ENCODE peak calls at places on chromosome 11, in five cellular contexts. One of them, this sample, is unnamed.

GRCh38 chr11:2320591-2321310 is 18.9 kb downstream of the TSPAN32 start:
- DNase-seq in HCT116: no peak
- DNase-seq in OCI-LY7: no peak
- DNase-seq in psoas muscle: no peak
- DNase-seq in aorta: no peak
- DNase-seq in this sample: no peak

GRCh38 chr11:62431171-62431895 is 12.5 kb downstream of the SCGB1A1 start:
- DNase-seq in OCI-LY7: no peak
- DNase-seq in psoas muscle: no peak
- DNase-seq in HCT116: no peak
- DNase-seq in aorta: no peak
- DNase-seq in this sample: no peak

GRCh38 chr11:1117970-1118369 is 39.8 kb upstream of the MUC5AC start:
- DNase-seq in aorta: peak
- DNase-seq in OCI-LY7: no peak
- DNase-seq in HCT116: no peak
- DNase-seq in psoas muscle: peak
- DNase-seq in this sample: no peak

GRCh38 chr11:127639916-127640315 is 639.3 kb upstream of the KIRREL3 start:
- DNase-seq in aorta: no peak
- DNase-seq in psoas muscle: no peak
- DNase-seq in OCI-LY7: no peak
- DNase-seq in HCT116: no peak
- DNase-seq in this sample: no peak

GRCh38 chr11:43360361-43361032 is 1.8 kb downstream of the TTC17 start:
- DNase-seq in HCT116: no peak
- DNase-seq in psoas muscle: no peak
- DNase-seq in OCI-LY7: peak
- DNase-seq in aorta: no peak
- DNase-seq in this sample: no peak

GRCh38 chr11:125593113-125593761 is 585 bp downstream of the STT3A start:
- DNase-seq in aorta: no peak
- DNase-seq in psoas muscle: no peak
- DNase-seq in HCT116: peak
- DNase-seq in OCI-LY7: no peak
- DNase-seq in this sample: no peak

GRCh38 chr11:43952401-43953342 is 10.2 kb downstream of the C11orf96 start:
- DNase-seq in psoas muscle: no peak
- DNase-seq in HCT116: no peak
- DNase-seq in aorta: no peak
- DNase-seq in OCI-LY7: no peak
- DNase-seq in this sample: no peak

GRCh38 chr11:73201249-73201648 is 16.8 kb upstream of the P2RY2 start:
- DNase-seq in HCT116: no peak
- DNase-seq in OCI-LY7: no peak
- DNase-seq in psoas muscle: peak
- DNase-seq in aorta: peak
- DNase-seq in this sample: no peak

GRCh38 chr11:116958246-116958645 is 120.8 kb upstream of the APOA1 start:
- DNase-seq in psoas muscle: no peak
- DNase-seq in HCT116: no peak
- DNase-seq in aorta: no peak
- DNase-seq in OCI-LY7: no peak
- DNase-seq in this sample: no peak

GRCh38 chr11:103800406-103801114 is 235.9 kb upstream of the DDI1 start:
- DNase-seq in OCI-LY7: peak
- DNase-seq in aorta: peak
- DNase-seq in HCT116: no peak
- DNase-seq in psoas muscle: no peak
- DNase-seq in this sample: peak

GRCh38 chr11:47550288-47551052 is 2.5 kb downstream of the CELF1 start:
- DNase-seq in psoas muscle: no peak
- DNase-seq in aorta: no peak
- DNase-seq in OCI-LY7: peak
- DNase-seq in HCT116: no peak
- DNase-seq in this sample: no peak

GRCh38 chr11:70435765-70436500 is 37.6 kb downstream of the CTTN start:
- DNase-seq in aorta: no peak
- DNase-seq in OCI-LY7: no peak
- DNase-seq in psoas muscle: no peak
- DNase-seq in HCT116: no peak
- DNase-seq in this sample: peak

GRCh38 chr11:1776331-1776851 is 12.7 kb upstream of the CTSD start:
- DNase-seq in psoas muscle: no peak
- DNase-seq in OCI-LY7: no peak
- DNase-seq in HCT116: no peak
- DNase-seq in aorta: no peak
- DNase-seq in this sample: no peak

DNA sequence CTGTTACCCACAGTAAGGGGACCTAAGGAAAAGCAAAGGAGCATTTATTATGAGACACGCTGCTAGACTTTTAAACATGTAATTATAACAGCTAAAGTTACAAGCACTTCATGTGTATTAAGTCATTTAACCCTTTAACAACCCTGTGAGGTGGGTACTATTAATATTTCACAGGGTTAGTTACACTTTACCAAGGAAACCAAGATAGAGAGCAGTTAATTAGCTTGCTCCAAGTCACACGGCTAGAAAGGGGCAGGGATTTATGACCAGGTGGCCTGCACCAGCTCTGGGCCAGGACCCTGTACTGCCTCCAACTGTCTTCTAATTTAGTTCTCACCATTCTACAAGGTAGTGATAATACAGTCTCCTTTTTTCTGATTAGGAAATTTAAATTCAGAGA is 74.9 kb downstream of the RPL27A start:
- DNase-seq in OCI-LY7: no peak
- DNase-seq in HCT116: no peak
- DNase-seq in aorta: no peak
- DNase-seq in psoas muscle: no peak
- DNase-seq in this sample: no peak
- H3K27ac ChIP-seq in OCI-LY7: no peak
- H3K27ac ChIP-seq in HCT116: no peak
- H3K27ac ChIP-seq in aorta: peak
- H3K27ac ChIP-seq in psoas muscle: peak
- H3K27ac ChIP-seq in this sample: peak

GRCh38 chr11:77724639-77725038 is 87.0 kb upstream of the CLNS1A start:
- DNase-seq in aorta: no peak
- DNase-seq in OCI-LY7: no peak
- DNase-seq in psoas muscle: no peak
- DNase-seq in HCT116: no peak
- DNase-seq in this sample: no peak

GRCh38 chr11:77725433-77725832 is 87.8 kb upstream of the CLNS1A start:
- DNase-seq in aorta: no peak
- DNase-seq in HCT116: no peak
- DNase-seq in psoas muscle: no peak
- DNase-seq in OCI-LY7: peak
- DNase-seq in this sample: no peak

GRCh38 chr11:77726524-77726923 is 88.9 kb upstream of the CLNS1A start:
- DNase-seq in HCT116: no peak
- DNase-seq in psoas muscle: no peak
- DNase-seq in aorta: no peak
- DNase-seq in OCI-LY7: no peak
- DNase-seq in this sample: no peak

GRCh38 chr11:77728203-77728786 is 90.7 kb upstream of the CLNS1A start:
- DNase-seq in aorta: no peak
- DNase-seq in psoas muscle: no peak
- DNase-seq in OCI-LY7: no peak
- DNase-seq in HCT116: no peak
- DNase-seq in this sample: no peak

GRCh38 chr11:77723024-77723423 is 85.4 kb upstream of the CLNS1A start:
- DNase-seq in psoas muscle: no peak
- DNase-seq in aorta: no peak
- DNase-seq in HCT116: no peak
- DNase-seq in OCI-LY7: no peak
- DNase-seq in this sample: no peak
- H3K4me3 ChIP-seq in psoas muscle: no peak
- H3K4me3 ChIP-seq in aorta: no peak
- H3K4me3 ChIP-seq in HCT116: no peak
- H3K4me3 ChIP-seq in OCI-LY7: no peak
- H3K4me3 ChIP-seq in this sample: no peak

GRCh38 chr11:94790771-94791180 is 22.6 kb downstream of the AMOTL1 start:
- DNase-seq in OCI-LY7: no peak
- DNase-seq in psoas muscle: no peak
- DNase-seq in aorta: no peak
- DNase-seq in HCT116: peak
- DNase-seq in this sample: no peak
- H3K27ac ChIP-seq in OCI-LY7: no peak
- H3K27ac ChIP-seq in psoas muscle: peak
- H3K27ac ChIP-seq in aorta: no peak
- H3K27ac ChIP-seq in HCT116: peak
- H3K27ac ChIP-seq in this sample: no peak

GRCh38 chr11:27699242-27699925 is 871 bp downstream of the BDNF start:
- DNase-seq in HCT116: no peak
- DNase-seq in OCI-LY7: no peak
- DNase-seq in aorta: no peak
- DNase-seq in psoas muscle: no peak
- DNase-seq in this sample: peak
- H3K4me3 ChIP-seq in HCT116: peak
- H3K4me3 ChIP-seq in OCI-LY7: no peak
- H3K4me3 ChIP-seq in aorta: peak
- H3K4me3 ChIP-seq in psoas muscle: peak
- H3K4me3 ChIP-seq in this sample: peak

DNA sequence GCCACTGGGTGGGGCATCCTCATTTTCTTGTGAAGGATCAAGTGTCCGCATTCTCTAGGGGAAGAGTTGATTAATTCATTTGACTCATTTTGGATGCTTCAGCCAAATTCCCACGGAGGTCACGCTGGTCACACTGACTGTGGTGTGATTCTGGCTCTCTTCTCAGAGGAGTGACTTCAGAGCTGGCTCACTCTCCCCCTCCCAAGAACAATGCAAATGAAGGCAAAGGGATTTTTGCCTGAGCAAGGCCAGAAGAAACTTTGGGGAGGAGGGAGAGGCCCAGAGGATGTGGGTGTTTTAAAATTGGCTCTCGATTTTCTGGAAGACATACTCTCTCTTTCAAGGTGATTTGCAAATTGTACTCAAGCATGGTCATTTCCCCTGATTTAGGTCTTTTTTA is 51.1 kb upstream of the LMO2 start:
- DNase-seq in HCT116: peak
- DNase-seq in psoas muscle: peak
- DNase-seq in aorta: peak
- DNase-seq in OCI-LY7: peak
- DNase-seq in this sample: peak
- H3K27ac ChIP-seq in HCT116: no peak
- H3K27ac ChIP-seq in psoas muscle: no peak
- H3K27ac ChIP-seq in aorta: peak
- H3K27ac ChIP-seq in OCI-LY7: no peak
- H3K27ac ChIP-seq in this sample: no peak

GRCh38 chr11:64007629-64008282 is 21.5 kb downstream of the OTUB1 start:
- DNase-seq in HCT116: peak
- DNase-seq in aorta: peak
- DNase-seq in OCI-LY7: no peak
- DNase-seq in psoas muscle: peak
- DNase-seq in this sample: peak
- H3K4me3 ChIP-seq in HCT116: peak
- H3K4me3 ChIP-seq in aorta: peak
- H3K4me3 ChIP-seq in OCI-LY7: no peak
- H3K4me3 ChIP-seq in psoas muscle: peak
- H3K4me3 ChIP-seq in this sample: peak

GRCh38 chr11:28756977-28757376 is 648.8 kb downstream of the METTL15 start:
- DNase-seq in aorta: no peak
- DNase-seq in psoas muscle: no peak
- DNase-seq in OCI-LY7: no peak
- DNase-seq in HCT116: no peak
- DNase-seq in this sample: no peak
- H3K27ac ChIP-seq in aorta: peak
- H3K27ac ChIP-seq in psoas muscle: no peak
- H3K27ac ChIP-seq in OCI-LY7: no peak
- H3K27ac ChIP-seq in HCT116: no peak
- H3K27ac ChIP-seq in this sample: no peak

GRCh38 chr11:124240621-124241397 is at the start of gene OR8G1:
- DNase-seq in HCT116: no peak
- DNase-seq in aorta: no peak
- DNase-seq in psoas muscle: no peak
- DNase-seq in OCI-LY7: no peak
- DNase-seq in this sample: no peak

GRCh38 chr11:124233376-124233775 is 7.5 kb upstream of the OR8G1 start:
- DNase-seq in psoas muscle: no peak
- DNase-seq in OCI-LY7: no peak
- DNase-seq in HCT116: no peak
- DNase-seq in aorta: no peak
- DNase-seq in this sample: no peak

GRCh38 chr11:124238512-124238911 is 2.4 kb upstream of the OR8G1 start:
- DNase-seq in aorta: no peak
- DNase-seq in OCI-LY7: no peak
- DNase-seq in psoas muscle: no peak
- DNase-seq in HCT116: no peak
- DNase-seq in this sample: no peak
- H3K4me3 ChIP-seq in aorta: no peak
- H3K4me3 ChIP-seq in OCI-LY7: no peak
- H3K4me3 ChIP-seq in psoas muscle: no peak
- H3K4me3 ChIP-seq in HCT116: no peak
- H3K4me3 ChIP-seq in this sample: no peak

GRCh38 chr11:64327993-64328392 is 10.1 kb downstream of the PRDX5 start:
- DNase-seq in OCI-LY7: no peak
- DNase-seq in aorta: no peak
- DNase-seq in psoas muscle: no peak
- DNase-seq in HCT116: no peak
- DNase-seq in this sample: no peak
- H3K27ac ChIP-seq in OCI-LY7: no peak
- H3K27ac ChIP-seq in aorta: no peak
- H3K27ac ChIP-seq in psoas muscle: no peak
- H3K27ac ChIP-seq in HCT116: no peak
- H3K27ac ChIP-seq in this sample: no peak

GRCh38 chr11:46352063-46352841 is 5.0 kb downstream of the DGKZ start:
- DNase-seq in HCT116: no peak
- DNase-seq in OCI-LY7: peak
- DNase-seq in psoas muscle: peak
- DNase-seq in aorta: no peak
- DNase-seq in this sample: peak

GRCh38 chr11:46351148-46351547 is 3.9 kb downstream of the DGKZ start:
- DNase-seq in psoas muscle: no peak
- DNase-seq in OCI-LY7: no peak
- DNase-seq in aorta: no peak
- DNase-seq in HCT116: no peak
- DNase-seq in this sample: peak

GRCh38 chr11:46353706-46354105 is 6.4 kb downstream of the DGKZ start:
- DNase-seq in psoas muscle: no peak
- DNase-seq in OCI-LY7: no peak
- DNase-seq in aorta: no peak
- DNase-seq in HCT116: no peak
- DNase-seq in this sample: no peak

GRCh38 chr11:46350695-46351094 is 3.4 kb downstream of the DGKZ start:
- DNase-seq in aorta: no peak
- DNase-seq in HCT116: no peak
- DNase-seq in psoas muscle: no peak
- DNase-seq in OCI-LY7: no peak
- DNase-seq in this sample: no peak

GRCh38 chr11:46351606-46352005 is 4.3 kb downstream of the DGKZ start:
- DNase-seq in aorta: no peak
- DNase-seq in HCT116: no peak
- DNase-seq in psoas muscle: no peak
- DNase-seq in OCI-LY7: no peak
- DNase-seq in this sample: no peak
- H3K4me3 ChIP-seq in aorta: no peak
- H3K4me3 ChIP-seq in HCT116: no peak
- H3K4me3 ChIP-seq in psoas muscle: peak
- H3K4me3 ChIP-seq in OCI-LY7: no peak
- H3K4me3 ChIP-seq in this sample: no peak